ENCODE peak calls at places on chromosome 19, in four cellular contexts. One of them, this sample, is unnamed.

GRCh38 chr19:37361994-37362393 is 8.9 kb upstream of the ZNF527 start:
- DNase-seq in activated effector memory CD4-positive, alpha-beta T cell treated with anti-CD3 and anti-CD28 coated beads, Interleukin-2, amount 50 U/mL, for 16 hours: no peak
- DNase-seq in neural progenitor cell: no peak
- DNase-seq in EL: peak; percentile 8
- DNase-seq in this sample: no peak

GRCh38 chr19:16338470-16339360 is 14.1 kb downstream of the KLF2 start:
- DNase-seq in activated effector memory CD4-positive, alpha-beta T cell treated with anti-CD3 and anti-CD28 coated beads, Interleukin-2, amount 50 U/mL, for 16 hours: peak; percentile 83
- DNase-seq in neural progenitor cell: no peak
- DNase-seq in EL: peak; percentile 99
- DNase-seq in this sample: peak; percentile 46

GRCh38 chr19:11375143-11375948 is 880 bp downstream of the SWSAP1 start:
- DNase-seq in activated effector memory CD4-positive, alpha-beta T cell treated with anti-CD3 and anti-CD28 coated beads, Interleukin-2, amount 50 U/mL, for 16 hours: peak; percentile 88
- DNase-seq in neural progenitor cell: peak; percentile 59
- DNase-seq in EL: no peak
- DNase-seq in this sample: peak; percentile 49

GRCh38 chr19:38974599-38975213 is 836 bp downstream of the FBXO17 start:
- DNase-seq in activated effector memory CD4-positive, alpha-beta T cell treated with anti-CD3 and anti-CD28 coated beads, Interleukin-2, amount 50 U/mL, for 16 hours: no peak
- DNase-seq in neural progenitor cell: no peak
- DNase-seq in EL: no peak
- DNase-seq in this sample: no peak

GRCh38 chr19:30669329-30670010 is 297.3 kb downstream of the ZNF536 start:
- DNase-seq in neural progenitor cell: peak; percentile 80
- DNase-seq in EL: peak; percentile 24
- DNase-seq in activated effector memory CD4-positive, alpha-beta T cell treated with anti-CD3 and anti-CD28 coated beads, Interleukin-2, amount 50 U/mL, for 16 hours: peak; percentile 81
- DNase-seq in this sample: peak; percentile 69

GRCh38 chr19:2983351-2984195 is 6.2 kb downstream of the TLE6 start:
- DNase-seq in activated effector memory CD4-positive, alpha-beta T cell treated with anti-CD3 and anti-CD28 coated beads, Interleukin-2, amount 50 U/mL, for 16 hours: no peak
- DNase-seq in EL: peak; percentile 31
- DNase-seq in neural progenitor cell: peak; percentile 92
- DNase-seq in this sample: peak; percentile 83

GRCh38 chr19:18645035-18645511 is 8.2 kb downstream of the KLHL26 start:
- DNase-seq in EL: no peak
- DNase-seq in neural progenitor cell: no peak
- DNase-seq in activated effector memory CD4-positive, alpha-beta T cell treated with anti-CD3 and anti-CD28 coated beads, Interleukin-2, amount 50 U/mL, for 16 hours: no peak
- DNase-seq in this sample: no peak

GRCh38 chr19:18597809-18598660 is 8.6 kb downstream of the CRLF1 start:
- DNase-seq in activated effector memory CD4-positive, alpha-beta T cell treated with anti-CD3 and anti-CD28 coated beads, Interleukin-2, amount 50 U/mL, for 16 hours: no peak
- DNase-seq in EL: no peak
- DNase-seq in neural progenitor cell: peak; percentile 47
- DNase-seq in this sample: no peak

GRCh38 chr19:31505596-31505910 is 156.3 kb upstream of the TSHZ3 start:
- DNase-seq in neural progenitor cell: no peak
- DNase-seq in activated effector memory CD4-positive, alpha-beta T cell treated with anti-CD3 and anti-CD28 coated beads, Interleukin-2, amount 50 U/mL, for 16 hours: no peak
- DNase-seq in EL: no peak
- DNase-seq in this sample: no peak

GRCh38 chr19:7860902-7861618 is 13.1 kb downstream of the PRR36 start:
- DNase-seq in neural progenitor cell: no peak
- DNase-seq in activated effector memory CD4-positive, alpha-beta T cell treated with anti-CD3 and anti-CD28 coated beads, Interleukin-2, amount 50 U/mL, for 16 hours: no peak
- DNase-seq in EL: no peak
- DNase-seq in this sample: peak; percentile 54

GRCh38 chr19:50565984-50566903 is 2.0 kb downstream of the LRRC4B start:
- DNase-seq in activated effector memory CD4-positive, alpha-beta T cell treated with anti-CD3 and anti-CD28 coated beads, Interleukin-2, amount 50 U/mL, for 16 hours: no peak
- DNase-seq in neural progenitor cell: peak; percentile 74
- DNase-seq in EL: no peak
- DNase-seq in this sample: no peak

GRCh38 chr19:54707932-54708331 is 16.3 kb upstream of the KIR3DL3 start:
- DNase-seq in activated effector memory CD4-positive, alpha-beta T cell treated with anti-CD3 and anti-CD28 coated beads, Interleukin-2, amount 50 U/mL, for 16 hours: no peak
- DNase-seq in EL: no peak
- DNase-seq in neural progenitor cell: no peak
- DNase-seq in this sample: no peak

GRCh38 chr19:55679343-55680257 is 4.6 kb downstream of the EPN1 start:
- DNase-seq in EL: peak; percentile 59
- DNase-seq in neural progenitor cell: no peak
- DNase-seq in activated effector memory CD4-positive, alpha-beta T cell treated with anti-CD3 and anti-CD28 coated beads, Interleukin-2, amount 50 U/mL, for 16 hours: no peak
- DNase-seq in this sample: no peak

GRCh38 chr19:13834308-13834790 is 39.1 kb downstream of the ZSWIM4 start:
- DNase-seq in activated effector memory CD4-positive, alpha-beta T cell treated with anti-CD3 and anti-CD28 coated beads, Interleukin-2, amount 50 U/mL, for 16 hours: no peak
- DNase-seq in EL: peak; percentile 80
- DNase-seq in neural progenitor cell: no peak
- DNase-seq in this sample: no peak

GRCh38 chr19:438416-438958 is 22.3 kb downstream of the SHC2 start:
- DNase-seq in activated effector memory CD4-positive, alpha-beta T cell treated with anti-CD3 and anti-CD28 coated beads, Interleukin-2, amount 50 U/mL, for 16 hours: no peak
- DNase-seq in neural progenitor cell: no peak
- DNase-seq in EL: no peak
- DNase-seq in this sample: no peak

GRCh38 chr19:2727640-2727944 is 6.4 kb upstream of the DIRAS1 start:
- DNase-seq in neural progenitor cell: no peak
- DNase-seq in activated effector memory CD4-positive, alpha-beta T cell treated with anti-CD3 and anti-CD28 coated beads, Interleukin-2, amount 50 U/mL, for 16 hours: no peak
- DNase-seq in EL: peak; percentile 32
- DNase-seq in this sample: no peak

GRCh38 chr19:30062331-30063183 is 120.5 kb downstream of the URI1 start:
- DNase-seq in activated effector memory CD4-positive, alpha-beta T cell treated with anti-CD3 and anti-CD28 coated beads, Interleukin-2, amount 50 U/mL, for 16 hours: no peak
- DNase-seq in neural progenitor cell: no peak
- DNase-seq in EL: no peak
- DNase-seq in this sample: no peak

GRCh38 chr19:44050740-44051653 is 839 bp upstream of the ZNF223 start:
- DNase-seq in neural progenitor cell: no peak
- DNase-seq in EL: peak; percentile 6
- DNase-seq in activated effector memory CD4-positive, alpha-beta T cell treated with anti-CD3 and anti-CD28 coated beads, Interleukin-2, amount 50 U/mL, for 16 hours: peak; percentile 71
- DNase-seq in this sample: no peak

GRCh38 chr19:35265126-35265995 is 3.4 kb upstream of the USF2 start:
- DNase-seq in neural progenitor cell: no peak
- DNase-seq in EL: no peak
- DNase-seq in activated effector memory CD4-positive, alpha-beta T cell treated with anti-CD3 and anti-CD28 coated beads, Interleukin-2, amount 50 U/mL, for 16 hours: peak; percentile 64
- DNase-seq in this sample: no peak

GRCh38 chr19:10852098-10852800 is 4.0 kb downstream of the C19orf38 start:
- DNase-seq in EL: peak; percentile 87
- DNase-seq in activated effector memory CD4-positive, alpha-beta T cell treated with anti-CD3 and anti-CD28 coated beads, Interleukin-2, amount 50 U/mL, for 16 hours: no peak
- DNase-seq in neural progenitor cell: no peak
- DNase-seq in this sample: no peak